ENCODE peak calls at places on chromosomes 7 and 10, in seven cellular contexts. Y is naive thymus-derived CD4-positive, alpha-beta T cell; S is MG63; O is AG20443; E is AG10803; W is stimulated activated CD8-positive, alpha-beta memory T cell treated with anti-CD3 and anti-CD28 coated beads, Interleukin-7, amount 100 ng/mL, for 4 hours; P is amygdala. X is an unnamed sample.

GRCh38 chr7:2037301-2037804 is 195.4 kb downstream of the MAD1L1 start:
- DNase-seq in Y (peak), S (no peak), O (peak), E (peak), W (peak), P (no peak), X (no peak)

GRCh38 chr10:89554433-89554832 is 19.0 kb upstream of the SLC16A12 start:
- DNase-seq in Y (no peak), S (no peak), O (no peak), E (no peak), W (no peak), P (no peak), X (no peak)

GRCh38 chr7:31815796-31816195 is 128.8 kb downstream of the PPP1R17 start:
- DNase-seq in Y (no peak), S (no peak), O (peak), E (no peak), W (no peak), P (no peak), X (no peak)

GRCh38 chr7:110356438-110356837 is 734.5 kb upstream of the LRRN3 start:
- DNase-seq in Y (no peak), S (no peak), O (no peak), E (no peak), W (no peak), P (no peak), X (no peak)

GRCh38 chr7:37208528-37208927 is 240.1 kb downstream of the ELMO1 start:
- DNase-seq in Y (peak), S (peak), O (peak), E (peak), W (no peak), P (peak), X (peak)

GRCh38 chr7:151264615-151265014 is 16.1 kb upstream of the SMARCD3 start:
- DNase-seq in Y (no peak), S (no peak), O (no peak), E (no peak), W (no peak), P (no peak), X (no peak)

GRCh38 chr7:55032069-55032699 is 13.4 kb downstream of the EGFR start:
- DNase-seq in Y (no peak), S (no peak), O (peak), E (no peak), W (no peak), P (no peak), X (no peak)

GRCh38 chr10:23525406-23525805 is 86.5 kb downstream of the OTUD1 start:
- DNase-seq in Y (no peak), S (no peak), O (peak), E (peak), W (no peak), P (no peak), X (peak)

GRCh38 chr7:6435486-6436384 is 12.0 kb downstream of the DAGLB start:
- DNase-seq in Y (peak), S (peak), O (peak), E (peak), W (peak), P (peak), X (peak)

GRCh38 chr10:7477538-7478334 is 66.9 kb upstream of the SFMBT2 start:
- DNase-seq in Y (no peak), S (no peak), O (no peak), E (no peak), W (no peak), P (no peak), X (no peak)

GRCh38 chr7:116663744-116664143 is 8.3 kb upstream of the MET start:
- DNase-seq in Y (no peak), S (no peak), O (no peak), E (no peak), W (no peak), P (no peak), X (no peak)

GRCh38 chr10:91378061-91378460 is 32.1 kb upstream of the HECTD2 start:
- DNase-seq in Y (peak), S (no peak), O (no peak), E (no peak), W (peak), P (no peak), X (peak)

GRCh38 chr7:104923010-104923421 is 91.0 kb upstream of the KMT2E start:
- DNase-seq in Y (peak), S (peak), O (peak), E (peak), W (peak), P (no peak), X (peak)

GRCh38 chr7:67377939-67378862 is 381.6 kb downstream of the TYW1 start:
- DNase-seq in Y (peak), S (peak), O (peak), E (peak), W (no peak), P (peak), X (peak)

GRCh38 chr10:33136781-33137180 is 178.8 kb upstream of the ITGB1 start:
- DNase-seq in Y (no peak), S (no peak), O (no peak), E (peak), W (no peak), P (no peak), X (peak)

GRCh38 chr7:73397521-73397934 is 36.0 kb upstream of the FZD9 start:
- DNase-seq in Y (no peak), S (no peak), O (no peak), E (no peak), W (no peak), P (peak), X (no peak)

GRCh38 chr10:8037199-8037801 is 17.2 kb upstream of the GATA3 start:
- DNase-seq in Y (peak), S (no peak), O (peak), E (no peak), W (no peak), P (no peak), X (no peak)

GRCh38 chr7:4849390-4849789 is 12.4 kb downstream of the PAPOLB start:
- DNase-seq in Y (peak), S (no peak), O (peak), E (peak), W (no peak), P (no peak), X (peak)

GRCh38 chr7:139683137-139683871 is 94.5 kb downstream of the HIPK2 start:
- DNase-seq in Y (no peak), S (peak), O (peak), E (peak), W (no peak), P (no peak), X (peak)

GRCh38 chr10:5659702-5660528 is 6.5 kb downstream of the ASB13 start:
- DNase-seq in Y (no peak), S (peak), O (peak), E (peak), W (no peak), P (no peak), X (peak)

GRCh38 chr10:119539359-119539651 is 3.2 kb downstream of the RGS10 start:
- DNase-seq in Y (no peak), S (no peak), O (no peak), E (no peak), W (no peak), P (no peak), X (peak)

GRCh38 chr7:144388950-144389349 is 14.5 kb downstream of the NOBOX start:
- DNase-seq in Y (no peak), S (no peak), O (no peak), E (no peak), W (no peak), P (no peak), X (no peak)

GRCh38 chr7:40133561-40134427 is 628 bp downstream of the MPLKIP start:
- DNase-seq in Y (no peak), S (no peak), O (peak), E (peak), W (no peak), P (no peak), X (peak)

GRCh38 chr7:33243319-33243881 is 114.0 kb downstream of the BBS9 start:
- DNase-seq in Y (no peak), S (no peak), O (peak), E (peak), W (no peak), P (no peak), X (peak)

GRCh38 chr7:69186974-69187373 is 411.3 kb upstream of the AUTS2 start:
- DNase-seq in Y (no peak), S (no peak), O (no peak), E (no peak), W (no peak), P (no peak), X (no peak)

GRCh38 chr10:114499630-114500190 is 95.4 kb upstream of the AFAP1L2 start:
- DNase-seq in Y (peak), S (no peak), O (no peak), E (no peak), W (peak), P (no peak), X (no peak)

GRCh38 chr7:143288836-143289235 is 685 bp downstream of the CASP2 start:
- DNase-seq in Y (no peak), S (no peak), O (peak), E (peak), W (no peak), P (no peak), X (peak)

GRCh38 chr7:101507791-101508252 is 121.3 kb downstream of the MYL10 start:
- DNase-seq in Y (peak), S (no peak), O (no peak), E (peak), W (no peak), P (peak), X (peak)

GRCh38 chr7:138004046-138004445 is 2.2 kb upstream of the CREB3L2 start:
- DNase-seq in Y (no peak), S (no peak), O (no peak), E (no peak), W (no peak), P (no peak), X (no peak)

GRCh38 chr7:149854611-149855367 is 16.6 kb downstream of the ZNF862 start:
- DNase-seq in Y (peak), S (peak), O (peak), E (peak), W (no peak), P (no peak), X (peak)

GRCh38 chr7:111982804-111983203 is 223.4 kb downstream of the DOCK4 start:
- DNase-seq in Y (no peak), S (no peak), O (no peak), E (no peak), W (no peak), P (no peak), X (no peak)

GRCh38 chr7:1899201-1899600 is 229.1 kb downstream of the ELFN1 start:
- DNase-seq in Y (no peak), S (peak), O (peak), E (peak), W (no peak), P (peak), X (no peak)

X was measured in kidney tubule cell.